ENCODE peak calls at places on chromosomes 2 and 18, in eight cellular contexts. One of them, this sample, is unnamed.
A peak's percentile ranks its signal among the peaks of the same experiment; 100 is the strongest.

GRCh38 chr2:154694881-154695280 is 3.6 kb upstream of the KCNJ3 start:
- DNase-seq in spleen: no peak
- DNase-seq in keratinocyte: no peak
- DNase-seq in CD8-positive, alpha-beta T cell: no peak
- DNase-seq in body of pancreas: no peak
- DNase-seq in IMR-90: no peak
- DNase-seq in PC-9: no peak
- DNase-seq in GM23338: peak; percentile 36
- DNase-seq in this sample: no peak

GRCh38 chr18:967037-967576 is 62.4 kb downstream of the ADCYAP1 start:
- DNase-seq in CD8-positive, alpha-beta T cell: no peak
- DNase-seq in GM23338: no peak
- DNase-seq in IMR-90: no peak
- DNase-seq in PC-9: no peak
- DNase-seq in body of pancreas: no peak
- DNase-seq in keratinocyte: no peak
- DNase-seq in spleen: no peak
- DNase-seq in this sample: no peak

GRCh38 chr2:1497122-1497611 is 83.9 kb downstream of the TPO start:
- DNase-seq in spleen: peak; percentile 75
- DNase-seq in CD8-positive, alpha-beta T cell: no peak
- DNase-seq in IMR-90: no peak
- DNase-seq in body of pancreas: no peak
- DNase-seq in PC-9: no peak
- DNase-seq in keratinocyte: no peak
- DNase-seq in GM23338: no peak
- DNase-seq in this sample: no peak

GRCh38 chr2:65786765-65787164 is 354.4 kb upstream of the SPRED2 start:
- DNase-seq in IMR-90: no peak
- DNase-seq in keratinocyte: no peak
- DNase-seq in CD8-positive, alpha-beta T cell: no peak
- DNase-seq in PC-9: no peak
- DNase-seq in GM23338: no peak
- DNase-seq in body of pancreas: no peak
- DNase-seq in spleen: no peak
- DNase-seq in this sample: no peak

GRCh38 chr2:162989507-162989906 is 150.9 kb upstream of the KCNH7 start:
- DNase-seq in spleen: no peak
- DNase-seq in keratinocyte: no peak
- DNase-seq in PC-9: no peak
- DNase-seq in CD8-positive, alpha-beta T cell: no peak
- DNase-seq in IMR-90: no peak
- DNase-seq in body of pancreas: no peak
- DNase-seq in GM23338: peak; percentile 20
- DNase-seq in this sample: no peak

GRCh38 chr2:130836501-130837174 is at the start of gene ARHGEF4:
- DNase-seq in GM23338: peak; percentile 83
- DNase-seq in body of pancreas: peak; percentile 89
- DNase-seq in keratinocyte: no peak
- DNase-seq in IMR-90: no peak
- DNase-seq in spleen: peak; percentile 73
- DNase-seq in CD8-positive, alpha-beta T cell: no peak
- DNase-seq in PC-9: peak; percentile 42
- DNase-seq in this sample: no peak

GRCh38 chr2:220279372-220279771 is 651.9 kb downstream of the SLC4A3 start:
- DNase-seq in GM23338: no peak
- DNase-seq in IMR-90: peak; percentile 94
- DNase-seq in PC-9: peak; percentile 69
- DNase-seq in CD8-positive, alpha-beta T cell: no peak
- DNase-seq in spleen: no peak
- DNase-seq in body of pancreas: no peak
- DNase-seq in keratinocyte: peak; percentile 94
- DNase-seq in this sample: no peak

GRCh38 chr18:35515460-35516130 is 17.8 kb upstream of the INO80C start:
- DNase-seq in spleen: no peak
- DNase-seq in CD8-positive, alpha-beta T cell: no peak
- DNase-seq in PC-9: no peak
- DNase-seq in body of pancreas: no peak
- DNase-seq in keratinocyte: no peak
- DNase-seq in IMR-90: no peak
- DNase-seq in GM23338: peak; percentile 28
- DNase-seq in this sample: no peak

GRCh38 chr2:28681216-28681981 is 70.2 kb upstream of the PPP1CB start:
- DNase-seq in body of pancreas: no peak
- DNase-seq in keratinocyte: no peak
- DNase-seq in CD8-positive, alpha-beta T cell: peak; percentile 14
- DNase-seq in spleen: no peak
- DNase-seq in PC-9: no peak
- DNase-seq in GM23338: no peak
- DNase-seq in IMR-90: peak; percentile 81
- DNase-seq in this sample: peak; percentile 66

GRCh38 chr18:22106536-22107292 is 62.7 kb upstream of the GATA6 start:
- DNase-seq in spleen: no peak
- DNase-seq in keratinocyte: no peak
- DNase-seq in PC-9: peak; percentile 84
- DNase-seq in CD8-positive, alpha-beta T cell: no peak
- DNase-seq in IMR-90: peak; percentile 6
- DNase-seq in GM23338: no peak
- DNase-seq in body of pancreas: peak; percentile 53
- DNase-seq in this sample: no peak

GRCh38 chr2:181953773-181954537 is 31.7 kb upstream of the PPP1R1C start:
- DNase-seq in spleen: peak; percentile 77
- DNase-seq in GM23338: peak; percentile 95
- DNase-seq in PC-9: no peak
- DNase-seq in IMR-90: peak; percentile 62
- DNase-seq in keratinocyte: no peak
- DNase-seq in CD8-positive, alpha-beta T cell: peak; percentile 36
- DNase-seq in body of pancreas: peak; percentile 82
- DNase-seq in this sample: peak; percentile 48

GRCh38 chr2:191298306-191298705 is 53.1 kb downstream of the MYO1B start:
- DNase-seq in keratinocyte: no peak
- DNase-seq in body of pancreas: no peak
- DNase-seq in CD8-positive, alpha-beta T cell: no peak
- DNase-seq in spleen: no peak
- DNase-seq in GM23338: no peak
- DNase-seq in PC-9: no peak
- DNase-seq in IMR-90: peak; percentile 73
- DNase-seq in this sample: no peak

GRCh38 chr2:191297031-191297430 is 51.8 kb downstream of the MYO1B start:
- DNase-seq in IMR-90: peak; percentile 22
- DNase-seq in PC-9: no peak
- DNase-seq in GM23338: no peak
- DNase-seq in spleen: no peak
- DNase-seq in body of pancreas: no peak
- DNase-seq in keratinocyte: no peak
- DNase-seq in CD8-positive, alpha-beta T cell: no peak
- DNase-seq in this sample: no peak

GRCh38 chr2:191299866-191300265 is 54.7 kb downstream of the MYO1B start:
- DNase-seq in GM23338: no peak
- DNase-seq in keratinocyte: no peak
- DNase-seq in PC-9: no peak
- DNase-seq in spleen: no peak
- DNase-seq in body of pancreas: no peak
- DNase-seq in CD8-positive, alpha-beta T cell: no peak
- DNase-seq in IMR-90: no peak
- DNase-seq in this sample: no peak

GRCh38 chr2:191296083-191297006 is 51.1 kb downstream of the MYO1B start:
- DNase-seq in keratinocyte: no peak
- DNase-seq in spleen: no peak
- DNase-seq in body of pancreas: no peak
- DNase-seq in GM23338: no peak
- DNase-seq in PC-9: no peak
- DNase-seq in CD8-positive, alpha-beta T cell: no peak
- DNase-seq in IMR-90: no peak
- DNase-seq in this sample: no peak

DNA sequence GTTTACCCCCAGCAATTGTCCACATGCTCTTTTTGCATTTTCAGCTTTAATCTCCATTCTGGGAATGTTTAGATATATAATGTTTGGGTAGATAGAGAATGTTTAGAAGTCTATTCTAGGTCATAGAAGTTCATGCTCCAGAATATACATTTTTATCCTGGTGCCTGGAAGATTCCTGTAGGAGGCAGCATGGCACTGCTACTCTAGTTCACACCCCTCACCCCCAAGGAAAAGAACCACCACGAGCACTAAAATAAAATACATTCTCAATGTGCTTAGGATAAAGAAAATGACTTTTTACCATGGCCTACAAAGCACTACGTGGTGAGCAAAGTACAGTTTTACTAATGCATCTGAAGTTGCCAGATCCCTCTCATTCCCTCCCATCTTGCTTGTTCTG is 53.8 kb downstream of the MYO1B start:
- DNase-seq in keratinocyte: no peak
- DNase-seq in spleen: no peak
- DNase-seq in PC-9: no peak
- DNase-seq in body of pancreas: no peak
- DNase-seq in IMR-90: peak; percentile 34
- DNase-seq in GM23338: no peak
- DNase-seq in CD8-positive, alpha-beta T cell: no peak
- DNase-seq in this sample: no peak
- TF ChIP-seq CTCF in keratinocyte: peak; percentile 23
- TF ChIP-seq CTCF in spleen: no peak
- TF ChIP-seq CTCF in PC-9: no peak
- TF ChIP-seq CTCF in body of pancreas: no peak
- TF ChIP-seq CTCF in IMR-90: peak; percentile 56
- TF ChIP-seq CTCF in GM23338: peak; percentile 51
- TF ChIP-seq CTCF in CD8-positive, alpha-beta T cell: no peak
- TF ChIP-seq CTCF in this sample: no peak

DNA sequence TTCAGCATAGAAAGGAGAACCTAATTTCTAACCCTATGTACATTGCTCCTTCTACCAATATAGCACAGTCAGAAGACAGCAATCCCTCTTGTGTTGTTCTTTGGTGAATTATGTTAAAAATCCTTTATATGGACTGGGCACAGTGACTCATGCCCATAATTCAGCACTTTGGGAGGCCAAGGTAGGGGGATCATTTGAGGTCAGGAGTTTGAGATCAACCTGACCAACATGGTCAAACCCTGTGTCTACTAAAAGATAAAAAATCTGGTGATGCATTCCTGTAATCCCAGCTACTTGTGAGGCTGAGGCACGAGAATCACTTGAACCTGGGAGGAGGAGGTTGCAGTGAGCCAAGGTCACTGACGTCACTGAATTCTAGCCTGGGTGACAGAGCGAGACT is 195.6 kb downstream of the TMX3 start:
- DNase-seq in keratinocyte: no peak
- DNase-seq in body of pancreas: no peak
- DNase-seq in PC-9: no peak
- DNase-seq in IMR-90: peak; percentile 11
- DNase-seq in spleen: no peak
- DNase-seq in CD8-positive, alpha-beta T cell: no peak
- DNase-seq in GM23338: no peak
- DNase-seq in this sample: no peak
- H3K4me3 ChIP-seq in keratinocyte: no peak overlapping the region
- H3K4me3 ChIP-seq in body of pancreas: no peak overlapping the region
- H3K4me3 ChIP-seq in PC-9: no peak overlapping the region
- H3K4me3 ChIP-seq in IMR-90: no peak overlapping the region
- H3K4me3 ChIP-seq in spleen: no peak overlapping the region
- H3K4me3 ChIP-seq in CD8-positive, alpha-beta T cell: no peak overlapping the region
- H3K4me3 ChIP-seq in GM23338: no peak overlapping the region
- H3K4me3 ChIP-seq in this sample: no peak overlapping the region

GRCh38 chr2:176123847-176124273 is 1.3 kb downstream of the HOXD9 start:
- DNase-seq in PC-9: no peak
- DNase-seq in spleen: peak; percentile 55
- DNase-seq in keratinocyte: no peak
- DNase-seq in IMR-90: no peak
- DNase-seq in body of pancreas: no peak
- DNase-seq in GM23338: no peak
- DNase-seq in CD8-positive, alpha-beta T cell: no peak
- DNase-seq in this sample: no peak

GRCh38 chr2:176125215-176126054 is 2.9 kb downstream of the HOXD9 start:
- DNase-seq in CD8-positive, alpha-beta T cell: no peak
- DNase-seq in PC-9: no peak
- DNase-seq in body of pancreas: no peak
- DNase-seq in spleen: peak; percentile 58
- DNase-seq in IMR-90: no peak
- DNase-seq in keratinocyte: no peak
- DNase-seq in GM23338: peak; percentile 53
- DNase-seq in this sample: no peak

GRCh38 chr2:176123483-176123843 is 944 bp downstream of the HOXD9 start:
- DNase-seq in body of pancreas: no peak
- DNase-seq in spleen: no peak
- DNase-seq in GM23338: no peak
- DNase-seq in keratinocyte: no peak
- DNase-seq in IMR-90: no peak
- DNase-seq in CD8-positive, alpha-beta T cell: no peak
- DNase-seq in PC-9: no peak
- DNase-seq in this sample: no peak

GRCh38 chr2:176122633-176123482 is at the start of gene HOXD9:
- DNase-seq in body of pancreas: no peak
- DNase-seq in CD8-positive, alpha-beta T cell: no peak
- DNase-seq in PC-9: no peak
- DNase-seq in GM23338: no peak
- DNase-seq in IMR-90: no peak
- DNase-seq in keratinocyte: no peak
- DNase-seq in spleen: peak; percentile 88
- DNase-seq in this sample: no peak

DNA sequence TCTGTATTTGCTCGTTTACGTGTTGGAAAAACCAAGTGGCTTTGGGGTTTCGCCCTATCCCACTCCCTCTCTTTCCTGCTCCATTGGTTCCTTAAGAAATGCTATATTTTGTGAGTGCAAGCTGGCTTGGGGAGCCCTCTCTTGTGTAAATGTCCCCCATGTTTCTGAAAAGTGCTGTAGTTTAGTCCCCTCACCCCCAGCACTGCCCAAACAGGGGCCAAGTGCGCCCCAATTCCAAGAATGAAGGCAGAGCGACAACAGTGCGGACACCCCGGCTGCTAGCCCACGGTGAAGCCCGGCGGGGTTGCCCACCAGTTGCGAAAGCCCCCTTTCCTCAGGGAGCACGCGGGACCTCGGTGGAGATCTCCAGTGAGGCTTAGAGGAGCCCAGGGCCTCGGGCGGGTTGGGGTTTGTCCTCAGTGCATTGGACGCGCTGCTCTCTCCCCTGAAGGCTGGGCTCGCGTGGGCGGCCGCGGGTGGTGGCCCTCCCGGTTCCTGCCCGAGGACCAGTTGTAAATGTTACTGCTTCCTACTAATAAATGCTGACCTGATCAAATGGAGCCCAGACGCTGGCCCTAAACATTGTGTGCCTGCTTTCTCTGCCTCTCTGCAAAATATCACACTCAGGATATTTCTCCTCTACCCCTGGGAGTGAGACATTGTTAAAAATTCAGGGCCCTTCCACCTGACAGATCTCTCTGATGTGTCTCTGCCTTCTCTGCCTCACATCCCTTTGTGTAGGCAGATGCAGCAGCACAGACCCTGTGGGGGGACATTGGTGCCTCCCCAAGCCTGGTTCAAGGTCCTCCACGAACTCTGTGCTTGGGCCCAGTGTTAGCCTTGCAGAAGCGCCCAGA is 2.1 kb downstream of the HOXD9 start:
- DNase-seq in spleen: peak; percentile 69
- DNase-seq in body of pancreas: no peak
- DNase-seq in PC-9: no peak
- DNase-seq in CD8-positive, alpha-beta T cell: no peak
- DNase-seq in keratinocyte: no peak
- DNase-seq in GM23338: no peak
- DNase-seq in IMR-90: no peak
- DNase-seq in this sample: no peak
- H3K27me3 ChIP-seq in spleen: peaks cover 8% of the 10 kb centered on the region
- H3K27me3 ChIP-seq in body of pancreas: peaks cover 68% of the 10 kb centered on the region
- H3K27me3 ChIP-seq in PC-9: peaks cover 58% of the 10 kb centered on the region
- H3K27me3 ChIP-seq in CD8-positive, alpha-beta T cell: peaks cover 79% of the 10 kb centered on the region
- H3K27me3 ChIP-seq in keratinocyte: peaks cover 96% of the 10 kb centered on the region
- H3K27me3 ChIP-seq in GM23338: peaks cover 100% of the 10 kb centered on the region
- H3K27me3 ChIP-seq in IMR-90: peaks cover 92% of the 10 kb centered on the region
- H3K27me3 ChIP-seq in this sample: peaks cover 3% of the 10 kb centered on the region

GRCh38 chr2:16635796-16636699 is 29.6 kb downstream of the CYRIA start:
- DNase-seq in PC-9: peak; percentile 88
- DNase-seq in GM23338: peak; percentile 7
- DNase-seq in keratinocyte: no peak
- DNase-seq in IMR-90: peak; percentile 71
- DNase-seq in spleen: no peak
- DNase-seq in CD8-positive, alpha-beta T cell: no peak
- DNase-seq in body of pancreas: no peak
- DNase-seq in this sample: no peak
- TF ChIP-seq CTCF in PC-9: no peak
- TF ChIP-seq CTCF in GM23338: no peak
- TF ChIP-seq CTCF in keratinocyte: no peak
- TF ChIP-seq CTCF in IMR-90: no peak
- TF ChIP-seq CTCF in spleen: no peak
- TF ChIP-seq CTCF in CD8-positive, alpha-beta T cell: no peak
- TF ChIP-seq CTCF in body of pancreas: no peak
- TF ChIP-seq CTCF in this sample: no peak

This sample was measured in GM06990.